ENCODE peak calls at places on chromosome 2, in seven cellular contexts. T is CMK, R is A172, D is RWPE1, K is amygdala, U is iPS-NIHi11, H is endodermal cell. J is an unnamed sample.

GRCh38 chr2:240739797-240740196 is 48.1 kb downstream of the AQP12A start:
- DNase-seq in T (no peak), R (no peak), D (peak), K (no peak), U (no peak), H (no peak), J (no peak)

GRCh38 chr2:57490746-57491145 is 555.9 kb upstream of the VRK2 start:
- DNase-seq in T (no peak), R (no peak), D (no peak), K (no peak), U (no peak), H (no peak), J (no peak)

GRCh38 chr2:53150146-53150545 is 617.5 kb upstream of the CHAC2 start:
- DNase-seq in T (no peak), R (no peak), D (no peak), K (no peak), U (no peak), H (no peak), J (no peak)

GRCh38 chr2:234098675-234099195 is 48.2 kb downstream of the SPP2 start:
- DNase-seq in T (no peak), R (no peak), D (no peak), K (no peak), U (no peak), H (no peak), J (no peak)

GRCh38 chr2:58146707-58147106 is 94.4 kb downstream of the FANCL start:
- DNase-seq in T (no peak), R (peak), D (peak), K (no peak), U (no peak), H (no peak), J (no peak)

GRCh38 chr2:66555076-66555475 is 120.2 kb downstream of the MEIS1 start:
- DNase-seq in T (no peak), R (no peak), D (no peak), K (no peak), U (no peak), H (no peak), J (no peak)

GRCh38 chr2:226798422-226799210 is 1.0 kb downstream of the IRS1 start:
- DNase-seq in T (no peak), R (no peak), D (peak), K (no peak), U (peak), H (peak), J (no peak)

GRCh38 chr2:18614042-18614441 is 24.7 kb upstream of the NT5C1B start:
- DNase-seq in T (no peak), R (no peak), D (no peak), K (no peak), U (no peak), H (no peak), J (no peak)

GRCh38 chr2:213848631-213849030 is 562.2 kb upstream of the VWC2L start:
- DNase-seq in T (no peak), R (no peak), D (no peak), K (no peak), U (no peak), H (no peak), J (no peak)

GRCh38 chr2:3827673-3828575 is 124.5 kb downstream of the DCDC2C start:
- DNase-seq in T (peak), R (peak), D (peak), K (no peak), U (peak), H (peak), J (no peak)

GRCh38 chr2:235542728-235543125 is 48.9 kb downstream of the AGAP1 start:
- DNase-seq in T (no peak), R (no peak), D (no peak), K (no peak), U (peak), H (peak), J (no peak)

GRCh38 chr2:23524261-23524706 is 139.3 kb downstream of the KLHL29 start:
- DNase-seq in T (no peak), R (peak), D (peak), K (no peak), U (peak), H (no peak), J (no peak)

GRCh38 chr2:74930811-74931486 is 27.5 kb upstream of the POLE4 start:
- DNase-seq in T (no peak), R (no peak), D (no peak), K (no peak), U (no peak), H (no peak), J (no peak)

GRCh38 chr2:174778479-174778962 is 14.2 kb upstream of the CHRNA1 start:
- DNase-seq in T (peak), R (peak), D (no peak), K (no peak), U (no peak), H (no peak), J (peak)

GRCh38 chr2:26172189-26172865 is 561 bp upstream of the GAREM2 start:
- DNase-seq in T (no peak), R (no peak), D (no peak), K (no peak), U (no peak), H (peak), J (no peak)

GRCh38 chr2:25825238-25825637 is 53.0 kb downstream of the ASXL2 start:
- DNase-seq in T (no peak), R (no peak), D (no peak), K (no peak), U (no peak), H (no peak), J (peak)

GRCh38 chr2:173264603-173265366 is 89.9 kb upstream of the CDCA7 start:
- DNase-seq in T (no peak), R (no peak), D (no peak), K (no peak), U (peak), H (peak), J (no peak)

GRCh38 chr2:241822264-241822623 is 13.3 kb downstream of the NEU4 start:
- DNase-seq in T (no peak), R (no peak), D (no peak), K (no peak), U (peak), H (no peak), J (no peak)

GRCh38 chr2:19504400-19505198 is 146.2 kb upstream of the OSR1 start:
- DNase-seq in T (no peak), R (no peak), D (no peak), K (no peak), U (no peak), H (no peak), J (no peak)

GRCh38 chr2:168025487-168026203 is 221.8 kb downstream of the STK39 start:
- DNase-seq in T (no peak), R (no peak), D (no peak), K (no peak), U (no peak), H (no peak), J (no peak)

GRCh38 chr2:234029150-234029733 is 21.3 kb upstream of the SPP2 start:
- DNase-seq in T (no peak), R (no peak), D (no peak), K (no peak), U (no peak), H (no peak), J (no peak)

GRCh38 chr2:130846686-130847375 is 10.1 kb downstream of the ARHGEF4 start:
- DNase-seq in T (no peak), R (peak), D (no peak), K (no peak), U (no peak), H (no peak), J (no peak)

GRCh38 chr2:157194097-157194688 is 63.3 kb upstream of the GALNT5 start:
- DNase-seq in T (no peak), R (peak), D (peak), K (no peak), U (peak), H (no peak), J (no peak)

GRCh38 chr2:65514555-65515195 is 82.3 kb upstream of the SPRED2 start:
- DNase-seq in T (no peak), R (no peak), D (no peak), K (no peak), U (no peak), H (no peak), J (no peak)

GRCh38 chr2:156818944-156819343 is 382.8 kb downstream of the GPD2 start:
- DNase-seq in T (no peak), R (no peak), D (no peak), K (no peak), U (no peak), H (no peak), J (no peak)

GRCh38 chr2:200264631-200265030 is 41.9 kb upstream of the SPATS2L start:
- DNase-seq in T (no peak), R (no peak), D (peak), K (no peak), U (no peak), H (no peak), J (no peak)

GRCh38 chr2:39216495-39217191 is 27.1 kb downstream of the CDKL4 start:
- DNase-seq in T (peak), R (no peak), D (no peak), K (no peak), U (no peak), H (no peak), J (peak)

GRCh38 chr2:1867141-1867540 is 122.8 kb upstream of the PXDN start:
- DNase-seq in T (no peak), R (no peak), D (no peak), K (no peak), U (no peak), H (no peak), J (no peak)

GRCh38 chr2:234279646-234280045 is 217.2 kb downstream of the ARL4C start:
- DNase-seq in T (no peak), R (no peak), D (no peak), K (no peak), U (no peak), H (no peak), J (no peak)

GRCh38 chr2:167510071-167510759 is 621.9 kb downstream of the XIRP2 start:
- DNase-seq in T (no peak), R (peak), D (peak), K (no peak), U (no peak), H (no peak), J (no peak)

GRCh38 chr2:66058675-66059074 is 376.2 kb upstream of the MEIS1 start:
- DNase-seq in T (no peak), R (no peak), D (no peak), K (no peak), U (no peak), H (peak), J (no peak)

GRCh38 chr2:24409700-24410556 is 49.6 kb upstream of the ITSN2 start:
- DNase-seq in T (peak), R (peak), D (peak), K (peak), U (peak), H (peak), J (no peak)

GRCh38 chr2:156883828-156884615 is 373.5 kb upstream of the GALNT5 start:
- DNase-seq in T (no peak), R (peak), D (peak), K (no peak), U (peak), H (no peak), J (no peak)

GRCh38 chr2:203566161-203566560 is 31.1 kb upstream of the RAPH1 start:
- DNase-seq in T (no peak), R (no peak), D (no peak), K (no peak), U (no peak), H (peak), J (no peak)

GRCh38 chr2:185687967-185688366 is 50.6 kb upstream of the FSIP2 start:
- DNase-seq in T (no peak), R (no peak), D (no peak), K (no peak), U (no peak), H (no peak), J (no peak)

GRCh38 chr2:145170787-145171186 is 650.9 kb upstream of the ZEB2 start:
- DNase-seq in T (no peak), R (peak), D (no peak), K (no peak), U (no peak), H (no peak), J (no peak)

GRCh38 chr2:160351978-160352377 is 141.6 kb downstream of the RBMS1 start:
- DNase-seq in T (no peak), R (peak), D (peak), K (no peak), U (no peak), H (no peak), J (no peak)

GRCh38 chr2:99936065-99936464 is 206.3 kb downstream of the AFF3 start:
- DNase-seq in T (no peak), R (no peak), D (no peak), K (no peak), U (no peak), H (no peak), J (no peak)